ENCODE peak calls at places on chromosomes 6 and 20, in five cellular contexts. One of them, this sample, is unnamed.

GRCh38 chr6:52390361-52390727 is 28.4 kb downstream of the PAQR8 start:
- DNase-seq in GM23248: peak; percentile 64
- DNase-seq in mammary epithelial cell: peak; percentile 73
- DNase-seq in CD8-positive, alpha-beta memory T cell: peak; percentile 79
- DNase-seq in pancreas: no peak
- DNase-seq in this sample: peak; percentile 87

GRCh38 chr6:87213364-87213763 is 58.0 kb downstream of the ZNF292 start:
- DNase-seq in GM23248: no peak
- DNase-seq in mammary epithelial cell: peak; percentile 63
- DNase-seq in CD8-positive, alpha-beta memory T cell: no peak
- DNase-seq in pancreas: peak; percentile 27
- DNase-seq in this sample: no peak

GRCh38 chr6:27209659-27210269 is 37.7 kb upstream of the PRSS16 start:
- DNase-seq in GM23248: no peak
- DNase-seq in mammary epithelial cell: no peak
- DNase-seq in CD8-positive, alpha-beta memory T cell: no peak
- DNase-seq in pancreas: no peak
- DNase-seq in this sample: no peak

GRCh38 chr20:56414842-56415765 is 3.0 kb downstream of the CASS4 start:
- DNase-seq in GM23248: peak; percentile 87
- DNase-seq in mammary epithelial cell: no peak
- DNase-seq in CD8-positive, alpha-beta memory T cell: peak; percentile 57
- DNase-seq in pancreas: no peak
- DNase-seq in this sample: peak; percentile 43

GRCh38 chr6:2823104-2823850 is 18.4 kb downstream of the SERPINB1 start:
- DNase-seq in GM23248: peak; percentile 13
- DNase-seq in mammary epithelial cell: no peak
- DNase-seq in CD8-positive, alpha-beta memory T cell: no peak
- DNase-seq in pancreas: no peak
- DNase-seq in this sample: no peak

GRCh38 chr20:10603971-10604864 is 69.6 kb downstream of the JAG1 start:
- DNase-seq in GM23248: peak; percentile 90
- DNase-seq in mammary epithelial cell: peak; percentile 86
- DNase-seq in CD8-positive, alpha-beta memory T cell: no peak
- DNase-seq in pancreas: peak; percentile 29
- DNase-seq in this sample: no peak

GRCh38 chr6:116397960-116398359 is 27.2 kb downstream of the DSE start:
- DNase-seq in GM23248: peak; percentile 47
- DNase-seq in mammary epithelial cell: no peak
- DNase-seq in CD8-positive, alpha-beta memory T cell: no peak
- DNase-seq in pancreas: no peak
- DNase-seq in this sample: no peak

GRCh38 chr6:4973972-4974885 is 29.6 kb downstream of the RPP40 start:
- DNase-seq in GM23248: peak; percentile 72
- DNase-seq in mammary epithelial cell: no peak
- DNase-seq in CD8-positive, alpha-beta memory T cell: no peak
- DNase-seq in pancreas: no peak
- DNase-seq in this sample: no peak

GRCh38 chr6:110085285-110085684 is 94.2 kb downstream of the WASF1 start:
- DNase-seq in GM23248: no peak
- DNase-seq in mammary epithelial cell: no peak
- DNase-seq in CD8-positive, alpha-beta memory T cell: no peak
- DNase-seq in pancreas: no peak
- DNase-seq in this sample: no peak

GRCh38 chr20:63731410-63731809 is 5.1 kb upstream of the LIME1 start:
- DNase-seq in GM23248: no peak
- DNase-seq in mammary epithelial cell: no peak
- DNase-seq in CD8-positive, alpha-beta memory T cell: no peak
- DNase-seq in pancreas: no peak
- DNase-seq in this sample: no peak

GRCh38 chr20:63966172-63966943 is 3.4 kb downstream of the ZNF512B start:
- DNase-seq in GM23248: no peak
- DNase-seq in mammary epithelial cell: no peak
- DNase-seq in CD8-positive, alpha-beta memory T cell: peak; percentile 39
- DNase-seq in pancreas: no peak
- DNase-seq in this sample: no peak

GRCh38 chr6:781350-781961 is 88.5 kb upstream of the EXOC2 start:
- DNase-seq in GM23248: no peak
- DNase-seq in mammary epithelial cell: no peak
- DNase-seq in CD8-positive, alpha-beta memory T cell: no peak
- DNase-seq in pancreas: no peak
- DNase-seq in this sample: no peak

GRCh38 chr6:138647006-138647405 is 126.6 kb upstream of the CCDC28A start:
- DNase-seq in GM23248: peak; percentile 78
- DNase-seq in mammary epithelial cell: peak; percentile 50
- DNase-seq in CD8-positive, alpha-beta memory T cell: no peak
- DNase-seq in pancreas: no peak
- DNase-seq in this sample: no peak

GRCh38 chr20:40050596-40050995 is 638.4 kb downstream of the MAFB start:
- DNase-seq in GM23248: no peak
- DNase-seq in mammary epithelial cell: peak; percentile 75
- DNase-seq in CD8-positive, alpha-beta memory T cell: no peak
- DNase-seq in pancreas: no peak
- DNase-seq in this sample: no peak
- H3K9me3 ChIP-seq in GM23248: no peaks in the 10 kb centered on the region
- H3K9me3 ChIP-seq in mammary epithelial cell: no peaks in the 10 kb centered on the region
- H3K9me3 ChIP-seq in CD8-positive, alpha-beta memory T cell: no peaks in the 10 kb centered on the region
- H3K9me3 ChIP-seq in pancreas: no peaks in the 10 kb centered on the region
- H3K9me3 ChIP-seq in this sample: no peaks in the 10 kb centered on the region

GRCh38 chr20:61976650-61977332 is 88.9 kb downstream of the TAF4 start:
- DNase-seq in GM23248: no peak
- DNase-seq in mammary epithelial cell: no peak
- DNase-seq in CD8-positive, alpha-beta memory T cell: no peak
- DNase-seq in pancreas: no peak
- DNase-seq in this sample: no peak
- H3K4me1 ChIP-seq in GM23248: no peaks in the 10 kb centered on the region
- H3K4me1 ChIP-seq in mammary epithelial cell: no peaks in the 10 kb centered on the region
- H3K4me1 ChIP-seq in CD8-positive, alpha-beta memory T cell: peaks cover 2% of the 10 kb centered on the region
- H3K4me1 ChIP-seq in pancreas: no peaks in the 10 kb centered on the region
- H3K4me1 ChIP-seq in this sample: no peaks in the 10 kb centered on the region

DNA sequence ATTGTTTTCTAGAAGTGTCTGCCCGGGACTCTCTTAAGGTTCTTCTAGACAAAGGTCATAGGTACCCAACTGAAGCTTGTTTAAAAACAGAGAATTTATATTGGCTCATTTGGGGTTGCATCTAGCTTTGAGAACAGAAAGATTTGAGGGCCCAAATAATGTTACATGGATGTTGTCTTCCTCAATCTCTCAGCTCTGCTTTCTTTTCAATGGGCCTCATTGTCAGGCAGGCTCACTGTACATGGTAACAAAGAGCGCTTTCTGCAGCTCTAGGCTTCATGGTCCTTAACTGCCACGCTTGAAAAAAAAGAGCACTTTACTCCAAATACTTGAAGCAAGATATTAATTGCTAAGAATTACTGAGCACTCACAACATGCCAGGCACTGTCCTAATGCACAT is 22.2 kb downstream of the NHLRC1 start:
- DNase-seq in GM23248: no peak
- DNase-seq in mammary epithelial cell: no peak
- DNase-seq in CD8-positive, alpha-beta memory T cell: no peak
- DNase-seq in pancreas: no peak
- DNase-seq in this sample: no peak
- H3K4me3 ChIP-seq in GM23248: no peak overlapping the region
- H3K4me3 ChIP-seq in mammary epithelial cell: no peak overlapping the region
- H3K4me3 ChIP-seq in CD8-positive, alpha-beta memory T cell: no peak overlapping the region
- H3K4me3 ChIP-seq in pancreas: no peak overlapping the region
- H3K4me3 ChIP-seq in this sample: no peak overlapping the region

DNA sequence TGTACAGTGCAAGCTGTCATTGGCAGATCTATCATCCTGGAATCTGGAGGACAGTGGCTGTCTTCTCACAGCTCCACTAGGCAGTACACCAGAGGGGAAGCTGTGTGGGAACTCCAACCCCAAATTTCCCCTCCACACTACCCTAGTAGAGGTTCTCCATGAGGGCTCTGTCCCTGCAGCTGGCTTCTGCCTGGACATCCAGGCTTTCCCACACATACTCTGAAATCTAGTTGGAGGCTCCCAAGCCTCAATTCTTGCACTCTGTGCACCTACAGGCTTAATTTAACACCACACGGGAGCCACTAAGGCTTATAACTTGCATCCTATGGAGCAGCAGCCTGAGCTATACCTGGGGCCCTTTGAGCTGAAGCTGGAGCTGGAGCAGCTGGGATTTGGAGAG is 43.0 kb upstream of the TRIM39 start:
- DNase-seq in GM23248: no peak
- DNase-seq in mammary epithelial cell: no peak
- DNase-seq in CD8-positive, alpha-beta memory T cell: no peak
- DNase-seq in pancreas: no peak
- DNase-seq in this sample: no peak
- H3K9me3 ChIP-seq in GM23248: no peaks in the 10 kb centered on the region
- H3K9me3 ChIP-seq in mammary epithelial cell: peaks cover 45% of the 10 kb centered on the region
- H3K9me3 ChIP-seq in CD8-positive, alpha-beta memory T cell: peaks cover 52% of the 10 kb centered on the region
- H3K9me3 ChIP-seq in pancreas: no peaks in the 10 kb centered on the region
- H3K9me3 ChIP-seq in this sample: peaks cover 4% of the 10 kb centered on the region

DNA sequence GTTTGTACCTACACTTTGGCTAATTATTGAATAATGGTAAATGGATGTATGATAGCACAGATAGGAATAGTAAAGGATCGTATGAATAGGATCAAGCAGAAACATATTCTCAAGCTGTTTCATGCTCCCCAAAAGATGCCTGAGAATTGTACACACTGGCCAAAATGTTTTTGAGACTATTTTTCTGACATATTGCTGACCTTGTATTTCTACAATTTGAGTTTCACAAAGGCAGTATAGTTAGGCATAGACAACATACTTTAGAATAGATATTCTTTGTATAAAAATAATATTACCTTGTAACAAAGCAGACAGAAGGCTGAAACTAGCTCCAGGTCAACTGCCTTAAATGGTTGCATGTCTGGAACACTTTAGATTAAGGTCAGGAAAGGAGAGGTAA is 598.4 kb downstream of the COL12A1 start:
- DNase-seq in GM23248: no peak
- DNase-seq in mammary epithelial cell: no peak
- DNase-seq in CD8-positive, alpha-beta memory T cell: no peak
- DNase-seq in pancreas: no peak
- DNase-seq in this sample: no peak
- H3K4me1 ChIP-seq in GM23248: peaks cover 76% of the 10 kb centered on the region
- H3K4me1 ChIP-seq in mammary epithelial cell: peaks cover 43% of the 10 kb centered on the region
- H3K4me1 ChIP-seq in CD8-positive, alpha-beta memory T cell: no peaks in the 10 kb centered on the region
- H3K4me1 ChIP-seq in pancreas: no peaks in the 10 kb centered on the region
- H3K4me1 ChIP-seq in this sample: no peaks in the 10 kb centered on the region